ENCODE peak calls at places on chromosomes 11 and 22, in five cellular contexts. O, R, B, A and P are unnamed samples.

GRCh38 chr22:45262931-45263789 is 21.6 kb upstream of the UPK3A start:
- DNase-seq in O (no peak), A (no peak), B (no peak), R (no peak), P (no peak)

GRCh38 chr22:25167082-25167481 is 32.6 kb upstream of the CRYBB3 start:
- DNase-seq in A (no peak), R (no peak), B (no peak), O (no peak), P (no peak)

GRCh38 chr11:69462106-69463045 is 19.1 kb upstream of the LINC01488 start:
- DNase-seq in R (no peak), O (peak; percentile 27), A (peak; percentile 13), B (no peak), P (no peak)

GRCh38 chr22:38243007-38243775 is 29.6 kb downstream of the TMEM184B start:
- DNase-seq in B (no peak), A (peak; percentile 56), R (no peak), O (peak; percentile 83), P (no peak)

GRCh38 chr11:60872124-60872951 is 5.0 kb downstream of the ZP1 start:
- DNase-seq in B (peak; percentile 67), A (peak; percentile 74), O (peak; percentile 89), R (no peak), P (no peak)

GRCh38 chr11:134045799-134046635 is 22.9 kb upstream of the JAM3 start:
- DNase-seq in R (peak; percentile 48), B (no peak), A (no peak), O (peak; percentile 32), P (no peak)

GRCh38 chr22:49671331-49672012 is 156.2 kb downstream of the BRD1 start:
- DNase-seq in R (no peak), B (no peak), A (no peak), O (no peak), P (no peak)

GRCh38 chr11:118628861-118629549 is 21.6 kb downstream of the PHLDB1 start:
- DNase-seq in O (no peak), R (no peak), B (no peak), A (no peak), P (no peak)

GRCh38 chr11:64334764-64335741 is 5.0 kb upstream of the CCDC88B start:
- DNase-seq in O (peak; percentile 75), B (peak; percentile 94), A (peak; percentile 61), R (peak; percentile 62), P (peak; percentile 99)

GRCh38 chr11:36308577-36308976 is 12.5 kb downstream of the PRR5L start:
- DNase-seq in R (no peak), A (no peak), O (no peak), B (no peak), P (no peak)

GRCh38 chr11:34483475-34483874 is 30.1 kb downstream of the ELF5 start:
- DNase-seq in R (no peak), O (no peak), B (no peak), A (no peak), P (no peak)

GRCh38 chr22:46149493-46149997 is 781 bp upstream of the PPARA start:
- DNase-seq in O (peak; percentile 38), R (peak; percentile 28), B (no peak), A (no peak), P (peak; percentile 63)

GRCh38 chr11:16356057-16356750 is at the start of gene SOX6:
- DNase-seq in B (no peak), R (no peak), A (no peak), O (peak; percentile 25), P (no peak)

GRCh38 chr22:45198463-45198795 is 34.7 kb downstream of the NUP50 start:
- DNase-seq in B (no peak), O (no peak), R (no peak), A (no peak), P (no peak)

GRCh38 chr22:21857501-21857914 is 9.9 kb downstream of the MAPK1 start:
- DNase-seq in R (no peak), O (no peak), B (no peak), A (no peak), P (no peak)

GRCh38 chr11:77471520-77472234 is 2.2 kb downstream of the PAK1 start:
- DNase-seq in B (no peak), O (no peak), A (no peak), R (peak; percentile 20), P (peak; percentile 96)

GRCh38 chr22:32995335-32995734 is 62.8 kb downstream of the SYN3 start:
- DNase-seq in O (no peak), R (no peak), A (no peak), B (no peak), P (no peak)

GRCh38 chr11:120858740-120859139 is 165.2 kb upstream of the TBCEL start:
- DNase-seq in O (peak; percentile 25), R (no peak), B (peak; percentile 33), A (no peak), P (no peak)

GRCh38 chr11:122271167-122271566 is 155.2 kb upstream of the BLID start:
- DNase-seq in B (no peak), A (no peak), R (no peak), O (no peak), P (no peak)

GRCh38 chr11:46353706-46354105 is 6.4 kb downstream of the DGKZ start:
- DNase-seq in R (peak; percentile 66), B (no peak), A (no peak), O (no peak), P (no peak)

GRCh38 chr11:111707039-111707690 is 59.0 kb downstream of the PPP2R1B start:
- DNase-seq in A (peak; percentile 93), R (no peak), O (peak; percentile 96), B (no peak), P (peak; percentile 28)

GRCh38 chr22:23530766-23531282 is 49.3 kb downstream of the IGLL1 start:
- DNase-seq in A (no peak), R (no peak), B (no peak), O (no peak), P (no peak)

GRCh38 chr11:2264366-2265011 is 5.9 kb downstream of the ASCL2 start:
- DNase-seq in O (no peak), R (no peak), A (no peak), B (no peak), P (no peak)

GRCh38 chr11:131962818-131963217 is 592.4 kb downstream of the NTM start:
- DNase-seq in A (no peak), O (no peak), B (no peak), R (no peak), P (no peak)

GRCh38 chr11:96219981-96220623 is 122.9 kb downstream of the MAML2 start:
- DNase-seq in A (peak; percentile 64), B (peak; percentile 59), O (peak; percentile 71), R (peak; percentile 0), P (no peak)

GRCh38 chr22:44248926-44249325 is 63.8 kb downstream of the SHISAL1 start:
- DNase-seq in R (no peak), A (no peak), B (no peak), O (no peak), P (no peak)

GRCh38 chr11:71310184-71310583 is 57.8 kb upstream of the SHANK2 start:
- DNase-seq in B (no peak), O (no peak), A (no peak), R (no peak), P (no peak)

GRCh38 chr22:30922151-30922611 is 46.4 kb downstream of the MORC2 start:
- DNase-seq in A (peak; percentile 62), O (peak; percentile 69), R (peak; percentile 79), B (peak; percentile 61), P (peak; percentile 26)

GRCh38 chr11:12053606-12054361 is 45.4 kb upstream of the DKK3 start:
- DNase-seq in A (peak; percentile 92), O (peak; percentile 94), B (peak; percentile 45), R (no peak), P (no peak)

GRCh38 chr22:23632178-23632577 is at the start of gene DRICH1:
- DNase-seq in O (no peak), A (no peak), B (no peak), R (peak; percentile 8), P (no peak)

GRCh38 chr22:37165940-37166674 is 16.4 kb upstream of the IL2RB start:
- DNase-seq in A (no peak), B (no peak), O (no peak), R (no peak), P (no peak)

GRCh38 chr11:2092956-2093412 is 46.2 kb downstream of the IGF2 start:
- DNase-seq in R (peak; percentile 55), O (peak; percentile 65), B (peak; percentile 38), A (peak; percentile 92), P (peak; percentile 93)

GRCh38 chr22:46710842-46711241 is 27.2 kb downstream of the CERK start:
- DNase-seq in A (no peak), O (no peak), R (no peak), B (no peak), P (no peak)

GRCh38 chr11:313304-313786 is 495 bp upstream of the IFITM1 start:
- DNase-seq in A (peak; percentile 15), R (no peak), O (peak; percentile 51), B (no peak), P (no peak)

GRCh38 chr11:103682318-103683184 is 353.9 kb upstream of the DDI1 start:
- DNase-seq in B (peak; percentile 76), A (peak; percentile 89), R (peak; percentile 55), O (peak; percentile 94), P (peak; percentile 51)

GRCh38 chr22:49964136-49964492 is 3.5 kb downstream of the PIM3 start:
- DNase-seq in O (no peak), B (no peak), A (no peak), R (no peak), P (no peak)

GRCh38 chr11:6258571-6258998 is 1.1 kb upstream of the CCKBR start:
- DNase-seq in R (no peak), B (no peak), O (peak; percentile 8), A (no peak), P (no peak)

GRCh38 chr22:28884754-28885375 is 1.5 kb downstream of the ZNRF3 start:
- DNase-seq in O (no peak), B (no peak), A (no peak), R (no peak), P (no peak)

GRCh38 chr11:59755701-59756495 is 722 bp downstream of the STX3 start:
- DNase-seq in O (peak; percentile 81), R (peak; percentile 39), A (peak; percentile 49), B (peak; percentile 82), P (peak; percentile 88)